ENCODE peak calls at places on chromosome 3, in eight cellular contexts. K is brain microvascular endothelial cell, V is AG10803, F is mucosa of descending colon, L is upper lobe of left lung, U is GM12865, X is heart left ventricle, E is GM13976. B is an unnamed sample.

GRCh38 chr3:44712455-44713075 is at the start of gene ZNF502:
- DNase-seq in V (peak), U (no peak), L (peak), K (peak), X (peak), E (no peak), F (peak), B (peak)

GRCh38 chr3:112377418-112378071 is 44.6 kb downstream of the CD200 start:
- DNase-seq in V (no peak), F (no peak), U (no peak), L (no peak), X (no peak), E (no peak), K (peak), B (no peak)

GRCh38 chr3:38662544-38662943 is 13.1 kb upstream of the SCN5A start:
- DNase-seq in X (no peak), U (peak), K (peak), F (no peak), L (no peak), V (peak), E (no peak), B (no peak)

GRCh38 chr3:58237238-58237939 is at the start of gene ABHD6:
- DNase-seq in K (peak), E (peak), U (peak), X (peak), V (peak), L (peak), F (peak), B (peak)

GRCh38 chr3:49415931-49416601 is 3.8 kb downstream of the TCTA start:
- DNase-seq in F (peak), V (no peak), E (peak), X (no peak), L (peak), K (no peak), U (peak), B (peak)

GRCh38 chr3:11554666-11555065 is 89.0 kb downstream of the VGLL4 start:
- DNase-seq in X (no peak), V (no peak), K (no peak), E (no peak), U (no peak), F (no peak), L (no peak), B (no peak)

GRCh38 chr3:143443851-143444331 is 324.3 kb downstream of the CHST2 start:
- DNase-seq in L (peak), F (no peak), E (no peak), V (peak), K (peak), U (peak), X (peak), B (no peak)

GRCh38 chr3:175146258-175146657 is 287.1 kb downstream of the NAALADL2 start:
- DNase-seq in U (no peak), L (no peak), F (no peak), E (no peak), V (peak), X (no peak), K (peak), B (no peak)

GRCh38 chr3:10249833-10250232 is 1.6 kb downstream of the TATDN2 start:
- DNase-seq in X (no peak), L (no peak), K (no peak), U (no peak), F (no peak), V (peak), E (no peak), B (no peak)

GRCh38 chr3:120625199-120625598 is 29.1 kb downstream of the NDUFB4 start:
- DNase-seq in V (peak), F (no peak), L (no peak), K (no peak), U (no peak), X (no peak), E (no peak), B (no peak)

GRCh38 chr3:111069974-111070751 is 1.5 kb upstream of the NECTIN3 start:
- DNase-seq in U (no peak), F (peak), K (no peak), X (peak), V (no peak), L (peak), E (no peak), B (no peak)

GRCh38 chr3:54960736-54961135 is 32.9 kb upstream of the LRTM1 start:
- DNase-seq in V (peak), L (no peak), X (no peak), U (no peak), F (no peak), K (no peak), E (no peak), B (no peak)

GRCh38 chr3:149016669-149017541 is 25.6 kb downstream of the GYG1 start:
- DNase-seq in E (no peak), X (no peak), U (no peak), K (peak), F (no peak), L (no peak), V (peak), B (no peak)

GRCh38 chr3:10142707-10143560 is 1.4 kb downstream of the VHL start:
- DNase-seq in L (peak), V (no peak), X (no peak), E (peak), F (peak), K (no peak), U (peak), B (no peak)

GRCh38 chr3:161142486-161142885 is 37.3 kb upstream of the B3GALNT1 start:
- DNase-seq in X (no peak), V (peak), F (no peak), U (no peak), E (no peak), L (no peak), K (no peak), B (no peak)

GRCh38 chr3:6326760-6327159 is 534.2 kb upstream of the GRM7 start:
- DNase-seq in X (no peak), V (no peak), E (no peak), L (no peak), F (no peak), K (no peak), U (peak), B (no peak)

GRCh38 chr3:11288786-11289637 is 16.8 kb downstream of the ATG7 start:
- DNase-seq in K (peak), F (no peak), X (no peak), V (peak), E (peak), L (no peak), U (peak), B (no peak)

GRCh38 chr3:179731544-179731943 is 78.7 kb downstream of the USP13 start:
- DNase-seq in X (no peak), F (no peak), E (no peak), U (no peak), V (no peak), K (no peak), L (peak), B (no peak)

GRCh38 chr3:194315088-194315964 is 35.8 kb downstream of the CPN2 start:
- DNase-seq in F (peak), L (peak), E (peak), X (peak), U (peak), K (peak), V (peak), B (peak)

GRCh38 chr3:106083207-106083606 is 214.4 kb upstream of the CBLB start:
- DNase-seq in F (no peak), E (no peak), L (no peak), K (no peak), V (no peak), X (no peak), U (peak), B (no peak)

GRCh38 chr3:71245052-71245488 is 338.5 kb downstream of the FOXP1 start:
- DNase-seq in L (peak), F (no peak), U (no peak), V (peak), X (no peak), E (no peak), K (peak), B (no peak)

GRCh38 chr3:192273611-192274010 is 453.7 kb downstream of the FGF12 start:
- DNase-seq in E (no peak), K (no peak), U (no peak), V (no peak), F (no peak), L (no peak), X (no peak), B (no peak)

GRCh38 chr3:141306922-141307321 is 61.4 kb upstream of the ZBTB38 start:
- DNase-seq in L (no peak), F (no peak), U (no peak), K (no peak), E (no peak), V (no peak), X (no peak), B (no peak)

GRCh38 chr3:194750409-194750808 is 64.7 kb downstream of the FAM43A start:
- DNase-seq in V (no peak), E (no peak), L (no peak), K (no peak), X (no peak), F (no peak), U (no peak), B (no peak)

GRCh38 chr3:46990573-46991374 is 11.3 kb downstream of the NBEAL2 start:
- DNase-seq in K (no peak), F (peak), X (no peak), E (no peak), U (peak), L (peak), V (no peak), B (no peak)

GRCh38 chr3:152100491-152101086 is 168.1 kb upstream of the MBNL1 start:
- DNase-seq in K (no peak), V (no peak), X (no peak), U (peak), L (peak), E (peak), F (no peak), B (peak)

GRCh38 chr3:36792342-36792741 is 28.0 kb upstream of the DCLK3 start:
- DNase-seq in E (peak), V (peak), U (peak), K (peak), L (no peak), X (no peak), F (no peak), B (no peak)

GRCh38 chr3:157393076-157393475 is 43.6 kb upstream of the PTX3 start:
- DNase-seq in L (no peak), K (no peak), X (no peak), U (no peak), F (no peak), V (peak), E (no peak), B (no peak)

GRCh38 chr3:56629044-56629443 is 54.0 kb downstream of the TASOR start:
- DNase-seq in E (no peak), L (no peak), U (no peak), K (no peak), X (no peak), V (no peak), F (no peak), B (no peak)

GRCh38 chr3:48748754-48749153 is 31.7 kb upstream of the IP6K2 start:
- DNase-seq in X (no peak), K (no peak), E (no peak), F (no peak), V (no peak), U (no peak), L (no peak), B (no peak)

GRCh38 chr3:47193871-47194859 is 30.3 kb upstream of the SETD2 start:
- DNase-seq in V (peak), U (no peak), F (no peak), L (no peak), K (no peak), X (no peak), E (no peak), B (no peak)

GRCh38 chr3:188503647-188504046 is 349.7 kb downstream of the LPP start:
- DNase-seq in X (no peak), V (no peak), U (no peak), K (no peak), E (no peak), F (no peak), L (no peak), B (no peak)

GRCh38 chr3:52372822-52373504 is 56.8 kb downstream of the DNAH1 start:
- DNase-seq in L (peak), F (no peak), K (no peak), V (no peak), E (peak), U (peak), X (peak), B (no peak)
- TF ChIP-seq CTCF in L (no peak), F (no peak), K (no peak), V (no peak), E (peak), U (no peak), X (no peak), B (no peak)

DNA sequence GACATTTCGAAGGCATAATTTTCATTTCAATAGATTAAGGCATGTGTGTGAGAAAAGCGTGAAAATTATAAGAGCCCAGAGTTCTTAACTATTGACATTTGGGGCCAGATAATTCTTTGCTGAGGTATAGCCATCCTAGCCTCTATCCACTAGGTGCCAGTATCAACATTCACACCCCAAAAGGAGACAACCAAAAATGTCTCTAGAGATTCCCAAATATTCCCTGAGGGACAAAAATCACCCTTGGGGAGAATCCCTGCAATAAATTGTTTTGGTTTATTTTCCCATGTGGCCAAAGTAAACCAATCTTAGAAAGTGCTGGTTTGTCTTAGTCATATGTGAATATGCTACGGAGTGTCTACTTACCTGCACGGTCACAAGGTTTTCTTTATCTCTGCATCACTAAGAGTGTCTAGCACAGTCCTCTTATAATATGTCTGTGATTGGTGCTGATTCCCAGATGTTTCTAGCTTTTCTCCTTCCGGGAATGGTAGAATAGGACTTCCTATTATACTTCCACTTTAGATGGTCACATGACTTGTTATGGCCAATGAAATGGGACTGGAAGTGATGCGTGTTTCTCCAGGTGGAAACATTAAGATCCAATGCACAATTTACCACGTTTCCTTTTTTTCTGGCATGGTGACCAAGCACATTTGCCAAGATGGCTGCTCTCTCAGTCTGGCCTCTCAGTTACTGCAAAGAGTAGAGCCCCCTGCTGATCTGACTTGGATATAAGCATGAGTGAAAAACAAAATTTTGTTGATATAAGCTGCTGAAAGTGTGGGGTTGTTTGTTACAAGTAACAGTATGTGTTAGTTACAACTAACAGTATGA is 8.0 kb upstream of the KBTBD8 start:
- DNase-seq in E (peak), U (peak), X (no peak), L (no peak), F (no peak), V (no peak), K (no peak), B (no peak)
- TF ChIP-seq CTCF in E (peak), U (peak), X (peak), L (no peak), F (no peak), V (peak), K (peak), B (no peak)

DNA sequence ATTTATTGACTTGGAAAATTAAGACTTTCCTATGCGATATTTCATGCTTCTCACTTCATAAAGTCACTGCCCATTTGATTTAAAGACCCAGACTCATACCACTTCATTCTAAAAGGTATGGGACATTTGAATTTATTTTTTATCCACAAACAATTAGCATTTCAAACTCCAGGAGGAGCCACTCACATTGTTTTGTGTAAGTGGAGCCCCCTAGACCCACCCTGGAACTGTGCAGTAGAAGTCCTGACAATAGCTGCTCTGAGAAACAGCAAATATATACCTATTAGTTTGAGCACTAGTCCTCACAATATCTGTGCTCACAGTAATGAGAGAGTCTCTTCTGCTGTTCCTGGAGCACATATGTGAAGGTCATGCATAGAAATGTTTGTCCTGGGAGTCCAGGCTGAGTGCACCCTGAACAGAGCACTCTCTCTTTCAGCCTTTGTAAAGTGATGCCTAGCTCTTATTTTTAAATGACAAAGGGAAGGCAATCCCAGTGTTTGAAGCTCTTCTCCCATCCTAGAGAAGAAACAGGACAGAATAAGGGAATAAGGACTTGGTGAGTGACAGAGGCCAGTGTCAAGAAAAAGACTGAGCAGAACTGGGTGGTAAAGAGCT is 127.5 kb upstream of the STRIT1 start:
- DNase-seq in L (no peak), E (no peak), V (no peak), X (no peak), F (no peak), K (no peak), U (no peak), B (no peak)
- TF ChIP-seq CTCF in L (no peak), E (no peak), V (peak), X (no peak), F (no peak), K (peak), U (no peak), B (no peak)

GRCh38 chr3:146594843-146595482 is 10.2 kb downstream of the PLSCR5 start:
- DNase-seq in X (no peak), U (peak), E (no peak), F (no peak), V (peak), K (no peak), L (no peak), B (no peak)
- TF ChIP-seq CTCF in X (peak), U (no peak), E (peak), F (no peak), V (peak), K (peak), L (no peak), B (peak)

B was measured in natural killer cell.